ENCODE peak calls at places on chromosomes 12 and 14, in ten cellular contexts. H is H54, G is ovary, F is endothelial cell, J is hepatocyte, R is GM03348, K is kidney epithelial cell, Q is NCI-H1105, U is T-helper 2 cell, L is upper lobe of left lung. E is an unnamed sample.

GRCh38 chr14:35349496-35349895 is 55.1 kb downstream of the NFKBIA start:
- DNase-seq in H (no peak), F (no peak), U (no peak), K (no peak), L (no peak), R (no peak), Q (no peak), J (no peak), G (no peak), E (no peak)

GRCh38 chr14:31291210-31291609 is 83.6 kb upstream of the HECTD1 start:
- DNase-seq in L (no peak), G (no peak), H (no peak), K (no peak), R (no peak), U (no peak), J (no peak), Q (no peak), F (no peak), E (no peak)

GRCh38 chr12:3421191-3421590 is 69.8 kb upstream of the PRMT8 start:
- DNase-seq in R (no peak), U (no peak), G (no peak), Q (no peak), H (no peak), J (no peak), L (no peak), K (no peak), F (no peak), E (no peak)

GRCh38 chr12:11650279-11650696 is 814 bp downstream of the ETV6 start:
- DNase-seq in H (no peak), R (peak; percentile 49), Q (no peak), U (no peak), J (no peak), F (peak; percentile 53), K (no peak), G (peak; percentile 57), L (no peak), E (no peak)

GRCh38 chr12:3747543-3747942 is 5.4 kb downstream of the CRACR2A start:
- DNase-seq in J (no peak), R (no peak), Q (no peak), K (no peak), U (no peak), H (no peak), L (peak; percentile 15), F (no peak), G (no peak), E (no peak)

GRCh38 chr12:7433276-7433822 is 10.6 kb downstream of the CD163L1 start:
- DNase-seq in K (no peak), J (no peak), G (no peak), F (no peak), H (peak; percentile 47), R (peak; percentile 32), Q (no peak), L (no peak), U (no peak), E (peak; percentile 44)

GRCh38 chr12:50401383-50402155 is 884 bp downstream of the LARP4 start:
- DNase-seq in J (peak; percentile 35), U (peak; percentile 15), G (no peak), F (no peak), L (no peak), R (peak; percentile 47), H (no peak), K (no peak), Q (no peak), E (no peak)

GRCh38 chr12:66903782-66904396 is 225.0 kb upstream of the GRIP1 start:
- DNase-seq in G (no peak), L (no peak), F (no peak), U (no peak), R (no peak), K (no peak), H (no peak), Q (no peak), J (no peak), E (no peak)

GRCh38 chr12:89280833-89281533 is 71.3 kb downstream of the DUSP6 start:
- DNase-seq in L (no peak), R (no peak), Q (no peak), J (no peak), K (no peak), H (no peak), F (no peak), G (no peak), U (no peak), E (no peak)

GRCh38 chr12:118061876-118062791 is 1.2 kb upstream of the WSB2 start:
- DNase-seq in F (peak; percentile 46), K (no peak), L (no peak), U (no peak), Q (peak; percentile 54), H (peak; percentile 90), R (peak; percentile 74), G (peak; percentile 60), J (peak; percentile 62), E (peak; percentile 72)

GRCh38 chr12:53508534-53509199 is 1.4 kb upstream of the NPFF start:
- DNase-seq in Q (peak; percentile 29), F (peak; percentile 93), K (no peak), H (peak; percentile 55), J (peak; percentile 90), G (peak; percentile 89), U (peak; percentile 41), L (no peak), R (peak; percentile 85), E (peak; percentile 77)

GRCh38 chr14:20687362-20688166 is 1.0 kb upstream of the ANG start:
- DNase-seq in L (no peak), H (no peak), U (no peak), Q (no peak), K (no peak), J (peak; percentile 65), F (no peak), R (no peak), G (no peak), E (no peak)

GRCh38 chr12:80690090-80690489 is 17.3 kb upstream of the MYF6 start:
- DNase-seq in L (no peak), H (no peak), K (no peak), R (no peak), J (no peak), G (no peak), Q (no peak), U (no peak), F (no peak), E (no peak)

GRCh38 chr12:89862511-89863331 is 154.1 kb upstream of the ATP2B1 start:
- DNase-seq in H (no peak), J (no peak), F (peak; percentile 6), U (no peak), G (no peak), L (no peak), R (peak; percentile 5), K (no peak), Q (no peak), E (peak; percentile 25)

GRCh38 chr12:5191803-5192538 is 148.3 kb downstream of the KCNA5 start:
- DNase-seq in Q (no peak), L (no peak), G (no peak), F (no peak), R (no peak), J (no peak), H (no peak), U (no peak), K (no peak), E (peak; percentile 5)

GRCh38 chr14:92877757-92878431 is 45.1 kb upstream of the CHGA start:
- DNase-seq in U (no peak), K (no peak), F (peak; percentile 15), J (peak; percentile 31), R (no peak), L (no peak), Q (no peak), H (no peak), G (peak; percentile 49), E (no peak)

GRCh38 chr12:30923057-30923456 is 3.5 kb upstream of the TSPAN11 start:
- DNase-seq in R (no peak), J (no peak), F (no peak), L (no peak), U (no peak), H (no peak), Q (no peak), G (no peak), K (no peak), E (no peak)

GRCh38 chr12:66065623-66066022 is 64.9 kb downstream of the LLPH start:
- DNase-seq in J (no peak), Q (no peak), H (no peak), K (no peak), R (no peak), F (no peak), G (no peak), L (no peak), U (no peak), E (no peak)

GRCh38 chr12:119989619-119990381 is 764 bp downstream of the BICDL1 start:
- DNase-seq in Q (peak; percentile 13), R (peak; percentile 93), F (peak; percentile 97), J (peak; percentile 93), H (peak; percentile 72), K (no peak), L (peak; percentile 98), G (peak; percentile 84), U (peak; percentile 47), E (peak; percentile 90)

GRCh38 chr14:34966413-34966812 is 16.4 kb upstream of the SRP54 start:
- DNase-seq in R (no peak), H (no peak), F (no peak), K (no peak), L (no peak), U (no peak), J (no peak), G (no peak), Q (no peak), E (no peak)

GRCh38 chr12:122265433-122265832 is 861 bp downstream of the VPS33A start:
- DNase-seq in J (no peak), Q (no peak), F (no peak), U (no peak), L (no peak), H (no peak), R (no peak), K (no peak), G (no peak), E (no peak)

GRCh38 chr12:112352921-112353320 is 29.3 kb downstream of the HECTD4 start:
- DNase-seq in J (no peak), U (no peak), L (no peak), Q (no peak), H (no peak), G (no peak), K (no peak), R (no peak), F (no peak), E (peak; percentile 63)

GRCh38 chr14:90454041-90455000 is 57.5 kb downstream of the CALM1 start:
- DNase-seq in Q (no peak), F (peak; percentile 84), H (peak; percentile 92), R (peak; percentile 94), K (peak; percentile 49), J (peak; percentile 84), G (peak; percentile 32), L (peak; percentile 80), U (no peak), E (peak; percentile 38)

GRCh38 chr12:118354903-118355302 is 17.8 kb downstream of the TAOK3 start:
- DNase-seq in U (no peak), J (no peak), H (no peak), L (no peak), G (no peak), F (no peak), K (no peak), R (no peak), Q (no peak), E (no peak)

GRCh38 chr12:110426300-110426910 is 22.9 kb upstream of the ANAPC7 start:
- DNase-seq in U (no peak), F (no peak), L (no peak), J (peak; percentile 16), H (no peak), K (no peak), G (no peak), Q (no peak), R (no peak), E (no peak)

GRCh38 chr12:67442347-67442841 is 173.2 kb downstream of the CAND1 start:
- DNase-seq in G (no peak), R (no peak), F (no peak), H (no peak), L (no peak), J (no peak), Q (peak; percentile 78), K (no peak), U (no peak), E (no peak)

GRCh38 chr12:119679081-119679480 is 11.1 kb downstream of the PRKAB1 start:
- DNase-seq in H (no peak), U (no peak), K (no peak), R (no peak), L (no peak), Q (no peak), J (no peak), F (no peak), G (no peak), E (no peak)

GRCh38 chr14:73743431-73743931 is 29.3 kb upstream of the PNMA1 start:
- DNase-seq in K (no peak), H (no peak), R (no peak), U (no peak), Q (no peak), F (peak; percentile 65), J (peak; percentile 14), G (no peak), L (no peak), E (no peak)